ENCODE peak calls at places on chromosomes 13 and 19, in eight cellular contexts. M is ascending aorta; P is RWPE1; O is CD8-positive, alpha-beta T cell; R is testis; X is tibial artery; I is lower lobe of right lung; N is upper lobe of right lung. S is an unnamed sample.

GRCh38 chr13:99376132-99376531 is 68.9 kb upstream of the GPR183 start:
- DNase-seq in N (no peak), I (no peak), O (peak; percentile 13), M (no peak), X (peak; percentile 44), R (no peak), P (no peak), S (no peak)

GRCh38 chr19:45222724-45223123 is 22.5 kb downstream of the EXOC3L2 start:
- DNase-seq in M (no peak), P (no peak), N (no peak), I (no peak), R (no peak), O (no peak), X (no peak), S (no peak)

GRCh38 chr19:4713384-4713951 is 10.2 kb downstream of the DPP9 start:
- DNase-seq in P (peak; percentile 99), O (no peak), I (no peak), M (peak; percentile 90), N (peak; percentile 76), R (no peak), X (peak; percentile 66), S (no peak)

GRCh38 chr19:49512970-49513745 is 697 bp downstream of the FCGRT start:
- DNase-seq in M (no peak), R (peak; percentile 73), I (peak; percentile 77), O (no peak), X (no peak), N (peak; percentile 85), P (no peak), S (no peak)

GRCh38 chr13:43783820-43784219 is 3.0 kb downstream of the ENOX1 start:
- DNase-seq in O (no peak), N (no peak), I (no peak), R (no peak), P (peak; percentile 18), X (no peak), M (no peak), S (no peak)

GRCh38 chr13:27295096-27295495 is 24.5 kb downstream of the RASL11A start:
- DNase-seq in I (no peak), N (no peak), X (no peak), P (no peak), M (no peak), R (no peak), O (no peak), S (no peak)

GRCh38 chr13:113813070-113813748 is 50.7 kb downstream of the GAS6 start:
- DNase-seq in X (no peak), P (no peak), N (no peak), O (no peak), M (no peak), R (no peak), I (no peak), S (no peak)

GRCh38 chr19:43631491-43631890 is 8.2 kb downstream of the CADM4 start:
- DNase-seq in N (no peak), O (no peak), X (no peak), P (no peak), I (no peak), R (no peak), M (no peak), S (no peak)

GRCh38 chr13:87669379-87669978 is 1.7 kb upstream of the SLITRK5 start:
- DNase-seq in R (no peak), I (no peak), P (no peak), M (no peak), X (no peak), O (no peak), N (no peak), S (no peak)

GRCh38 chr13:50543767-50544166 is 299.7 kb downstream of the DLEU7 start:
- DNase-seq in M (no peak), P (no peak), O (no peak), I (no peak), X (no peak), N (no peak), R (no peak), S (no peak)

GRCh38 chr13:113748101-113748861 is 10.7 kb upstream of the TMEM255B start:
- DNase-seq in N (no peak), O (no peak), R (no peak), X (no peak), M (no peak), I (peak; percentile 35), P (no peak), S (no peak)

GRCh38 chr19:14563590-14563926 is 8.3 kb downstream of the NDUFB7 start:
- DNase-seq in O (no peak), P (no peak), N (no peak), I (no peak), X (no peak), M (no peak), R (no peak), S (no peak)

GRCh38 chr19:14563989-14564650 is 7.7 kb downstream of the NDUFB7 start:
- DNase-seq in O (peak; percentile 32), I (no peak), M (no peak), N (no peak), P (peak; percentile 93), R (peak; percentile 71), X (no peak), S (no peak)

GRCh38 chr19:14561832-14562351 is 10.0 kb downstream of the NDUFB7 start:
- DNase-seq in O (no peak), X (peak; percentile 41), M (peak; percentile 80), R (peak; percentile 54), N (no peak), I (no peak), P (peak; percentile 58), S (peak; percentile 77)

GRCh38 chr19:14561249-14561648 is 10.6 kb downstream of the NDUFB7 start:
- DNase-seq in N (no peak), M (no peak), O (no peak), X (no peak), P (no peak), I (no peak), R (no peak), S (no peak)

DNA sequence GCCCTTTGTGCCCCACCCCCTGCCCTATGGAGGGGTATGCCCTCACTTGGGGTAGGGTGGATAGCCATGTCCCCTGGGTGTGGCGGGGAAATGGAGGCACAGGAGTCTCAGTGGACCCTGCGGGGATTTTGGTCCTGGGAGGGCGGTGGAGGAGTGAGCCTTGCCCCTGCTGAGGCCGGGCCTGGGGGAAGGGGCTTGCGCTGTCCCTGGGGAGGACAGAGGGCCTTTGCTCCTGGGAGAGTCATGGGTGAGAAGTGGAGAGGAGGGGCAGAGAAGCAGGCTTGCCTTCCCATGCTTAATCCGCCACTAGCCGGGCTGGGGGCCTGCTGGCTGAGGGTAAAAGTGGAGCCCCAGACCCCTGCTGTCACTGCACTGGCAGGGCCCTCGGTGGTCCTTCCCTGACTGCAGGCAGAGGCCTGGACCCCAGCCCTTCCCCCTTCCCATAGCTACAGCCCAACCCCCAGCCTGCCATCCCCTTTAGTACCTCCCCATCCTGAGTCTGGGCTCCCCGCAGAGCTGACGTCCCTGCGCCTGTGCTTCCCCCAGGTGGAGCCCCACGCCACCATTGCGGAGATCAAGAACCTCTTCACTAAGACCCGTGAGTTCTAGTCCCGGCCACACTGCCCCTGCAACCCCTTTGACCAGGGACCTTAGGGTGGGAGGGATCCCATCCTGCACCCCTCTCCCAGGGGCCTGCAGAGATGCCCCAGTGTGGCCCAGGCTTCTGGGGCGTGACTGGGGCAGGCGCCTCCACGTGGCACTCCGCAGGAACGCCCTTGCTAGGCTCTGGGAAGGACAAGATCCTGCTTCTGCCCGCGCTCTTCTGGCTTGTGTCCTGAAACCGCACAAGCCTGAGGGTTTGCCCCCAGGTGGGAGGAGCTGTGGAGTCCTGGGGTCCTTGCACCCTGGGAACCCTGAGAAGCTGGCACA is 8.9 kb downstream of the NDUFB7 start:
- DNase-seq in X (no peak), M (no peak), P (no peak), N (no peak), R (no peak), O (no peak), I (no peak), S (no peak)
- H3K27ac ChIP-seq in X (peak overlapping the region; percentile 82), M (peak overlapping the region; percentile 87), P (peak overlapping the region; percentile 100), N (no peak overlapping the region), R (no peak overlapping the region), O (no peak overlapping the region), I (no peak overlapping the region), S (peak overlapping the region; percentile 89)

DNA sequence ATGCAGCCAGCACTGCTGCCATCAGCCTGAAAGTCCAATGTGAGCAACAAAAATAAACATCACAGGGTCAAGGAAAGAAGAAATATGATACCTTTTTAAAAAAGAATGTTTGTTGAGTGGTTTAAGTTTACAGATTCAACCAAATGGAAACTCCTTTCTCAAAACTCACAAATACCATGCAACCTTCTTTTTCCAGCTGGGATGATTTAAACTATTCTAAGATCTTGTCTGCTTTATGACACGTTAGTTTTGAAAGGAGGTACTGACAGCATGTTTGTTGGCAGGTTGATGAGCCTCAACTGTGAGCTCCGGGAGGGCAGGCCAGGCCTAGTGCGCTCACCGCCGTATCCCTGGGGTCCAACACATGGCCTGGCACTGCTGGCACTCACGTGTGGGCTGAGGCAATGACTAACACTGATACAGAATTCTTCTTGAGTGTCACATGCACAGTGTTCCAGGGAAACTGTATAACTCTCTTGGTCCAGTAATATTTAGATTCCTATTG is 46.7 kb downstream of the LATS2 start:
- DNase-seq in R (no peak), P (no peak), I (no peak), N (peak; percentile 44), X (peak; percentile 50), M (no peak), O (no peak), S (no peak)
- H3K27ac ChIP-seq in R (peak overlapping the region; percentile 50), P (no peak overlapping the region), I (peak overlapping the region; percentile 7), N (no peak overlapping the region), X (peak overlapping the region; percentile 61), M (peak overlapping the region; percentile 34), O (no peak overlapping the region), S (no peak overlapping the region)

DNA sequence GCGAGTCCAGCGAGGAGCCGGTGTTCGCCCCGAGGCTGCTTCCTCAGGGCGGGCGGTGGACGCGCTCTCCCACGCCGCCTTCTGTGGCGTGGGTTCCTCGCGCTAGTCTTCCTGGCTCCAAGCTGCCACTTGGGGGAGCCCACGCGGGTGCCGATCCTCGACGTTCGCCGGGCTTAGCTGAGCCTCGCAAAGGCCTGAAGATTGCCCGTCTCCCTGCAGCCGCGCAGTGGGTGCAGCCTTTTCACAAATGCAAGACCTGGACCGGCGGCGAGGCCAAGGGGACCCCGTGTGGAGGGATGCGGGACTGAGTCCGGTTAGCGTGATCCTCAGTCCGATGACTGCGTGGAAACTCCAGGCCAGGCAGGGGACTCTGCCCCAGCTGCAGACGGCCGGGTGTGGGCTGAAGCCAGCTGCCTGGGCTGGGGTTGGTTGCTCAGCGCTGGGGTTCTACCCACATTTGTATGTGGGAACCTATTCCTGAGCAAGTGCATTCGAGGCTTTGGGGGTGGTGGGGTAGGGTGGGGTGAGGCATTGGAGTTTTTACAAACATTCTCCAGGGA is 16.6 kb upstream of the LRP3 start:
- DNase-seq in X (no peak), P (peak; percentile 50), M (no peak), I (no peak), N (no peak), R (peak; percentile 75), O (peak; percentile 81), S (no peak)
- H3K27ac ChIP-seq in X (peak overlapping the region; percentile 98), P (peak overlapping the region; percentile 83), M (peak overlapping the region; percentile 95), I (peak overlapping the region; percentile 94), N (peak overlapping the region; percentile 97), R (peak overlapping the region; percentile 89), O (peak overlapping the region; percentile 83), S (peak overlapping the region; percentile 87)

DNA sequence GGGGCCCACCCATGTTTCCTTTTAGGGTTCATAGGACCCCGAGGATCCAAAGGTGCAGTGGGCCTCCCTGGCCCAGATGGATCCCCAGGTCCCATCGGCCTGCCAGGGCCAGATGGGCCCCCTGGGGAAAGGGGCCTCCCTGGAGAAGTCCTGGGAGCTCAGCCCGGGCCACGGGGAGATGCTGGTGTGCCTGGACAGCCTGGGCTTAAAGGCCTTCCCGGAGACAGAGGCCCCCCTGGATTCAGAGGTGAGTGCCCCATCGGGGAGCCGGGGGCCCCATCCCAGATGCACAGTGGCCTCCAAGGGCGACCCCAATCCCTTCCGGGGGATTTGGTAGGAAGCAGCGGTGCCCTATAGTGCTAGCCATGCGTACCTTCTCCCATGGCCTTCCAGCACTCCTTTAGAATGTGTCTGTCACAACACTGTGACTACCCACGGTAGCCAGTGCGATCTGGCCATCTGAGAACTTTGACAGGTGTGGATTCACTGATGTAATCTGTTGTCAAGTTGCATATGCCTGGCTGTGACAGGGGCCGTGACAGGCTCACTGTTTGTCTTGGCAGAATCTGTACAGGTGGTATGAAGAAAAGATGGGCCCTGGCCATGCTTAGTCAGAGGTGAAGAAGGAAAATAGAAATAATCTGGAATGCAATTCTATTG is 88.5 kb downstream of the RAB20 start:
- DNase-seq in I (peak; percentile 44), X (no peak), N (no peak), P (no peak), M (no peak), O (no peak), R (no peak), S (no peak)
- H3K27ac ChIP-seq in I (no peak overlapping the region), X (peak overlapping the region; percentile 44), N (no peak overlapping the region), P (no peak overlapping the region), M (no peak overlapping the region), O (no peak overlapping the region), R (no peak overlapping the region), S (no peak overlapping the region)